ENCODE peak calls at places on chromosomes 4 and X, in six cellular contexts. C is IMR-90, L is HepG2, Q is OCI-LY7, V is astrocyte, T is fibroblast of lung. Y is an unnamed sample. For H3K36me3 and H4K20me1, the result is how much of the 10 kb centered on the place peaks cover.

GRCh38 chr4:37758226-37758625 is 68.3 kb upstream of the PGM2 start:
- DNase-seq in C (peak), L (peak), Q (peak), V (peak), T (peak), Y (peak)

GRCh38 chrX:18424482-18425198 is 768 bp upstream of the CDKL5 start:
- DNase-seq in C (peak), L (no peak), Q (peak), V (peak), T (peak), Y (peak)

GRCh38 chrX:86014421-86014820 is 32.9 kb downstream of the CHM start:
- DNase-seq in C (no peak), L (no peak), Q (no peak), V (no peak), T (no peak), Y (no peak)

GRCh38 chr4:123361195-123361861 is 35.3 kb upstream of the SPRY1 start:
- DNase-seq in C (peak), L (no peak), Q (no peak), V (peak), T (peak), Y (peak)

GRCh38 chrX:118976599-118977340 is 2.4 kb downstream of the LONRF3 start:
- DNase-seq in C (no peak), L (no peak), Q (peak), V (no peak), T (no peak), Y (no peak)

GRCh38 chr4:15400911-15401671 is 26.7 kb upstream of the C1QTNF7 start:
- DNase-seq in C (peak), L (no peak), Q (no peak), V (peak), T (peak), Y (peak)

GRCh38 chr4:21517460-21517859 is 431.1 kb downstream of the KCNIP4 start:
- DNase-seq in C (no peak), L (no peak), Q (no peak), V (no peak), T (no peak), Y (no peak)

GRCh38 chr4:25767877-25768475 is 94.8 kb downstream of the SEL1L3 start:
- DNase-seq in C (peak), L (peak), Q (peak), V (peak), T (peak), Y (peak)

GRCh38 chrX:21975827-21976226 is 35.3 kb downstream of the SMS start:
- DNase-seq in C (peak), L (no peak), Q (no peak), V (peak), T (peak), Y (peak)

GRCh38 chr4:94508841-94509240 is 57.1 kb downstream of the PDLIM5 start:
- DNase-seq in C (no peak), L (no peak), Q (no peak), V (no peak), T (no peak), Y (no peak)

GRCh38 chr4:146582864-146583263 is 55.8 kb upstream of the POU4F2 start:
- DNase-seq in C (no peak), L (no peak), Q (no peak), V (no peak), T (no peak), Y (no peak)

GRCh38 chr4:126558596-126558995 is 1074.2 kb upstream of the INTU start:
- DNase-seq in C (no peak), L (no peak), Q (no peak), V (no peak), T (no peak), Y (no peak)

GRCh38 chr4:148850257-148850995 is 408.2 kb upstream of the NR3C2 start:
- DNase-seq in C (no peak), L (peak), Q (no peak), V (no peak), T (no peak), Y (no peak)

GRCh38 chr4:124514588-124514987 is 197.9 kb downstream of the ANKRD50 start:
- DNase-seq in C (no peak), L (no peak), Q (no peak), V (no peak), T (no peak), Y (no peak)

GRCh38 chr4:110216079-110216478 is 17.7 kb upstream of the ELOVL6 start:
- DNase-seq in C (peak), L (no peak), Q (no peak), V (no peak), T (peak), Y (no peak)

GRCh38 chrX:129706395-129707072 is 32.2 kb upstream of the XPNPEP2 start:
- DNase-seq in C (no peak), L (no peak), Q (no peak), V (no peak), T (no peak), Y (peak)

GRCh38 chrX:12978205-12979010 is 3.5 kb downstream of the TMSB4X start:
- DNase-seq in C (peak), L (no peak), Q (peak), V (peak), T (peak), Y (peak)

GRCh38 chr4:145956288-145956890 is 17.8 kb upstream of the ZNF827 start:
- DNase-seq in C (peak), L (peak), Q (peak), V (no peak), T (peak), Y (peak)

GRCh38 chr4:165439981-165440380 is 61.2 kb downstream of the CPE start:
- DNase-seq in C (no peak), L (no peak), Q (no peak), V (no peak), T (no peak), Y (no peak)

GRCh38 chr4:88335092-88335665 is 43.5 kb upstream of the HERC6 start:
- DNase-seq in C (peak), L (peak), Q (no peak), V (no peak), T (peak), Y (no peak)

GRCh38 chr4:166335256-166335938 is 462.4 kb downstream of the TLL1 start:
- DNase-seq in C (no peak), L (no peak), Q (no peak), V (no peak), T (no peak), Y (no peak)

GRCh38 chrX:41153453-41153852 is 68.2 kb downstream of the USP9X start:
- DNase-seq in C (peak), L (no peak), Q (no peak), V (no peak), T (no peak), Y (peak)

GRCh38 chrX:13165747-13166146 is 121.3 kb upstream of the FAM9C start:
- DNase-seq in C (no peak), L (no peak), Q (no peak), V (no peak), T (no peak), Y (no peak)

GRCh38 chr4:169106696-169107229 is 96.7 kb upstream of the CBR4 start:
- DNase-seq in C (no peak), L (no peak), Q (no peak), V (no peak), T (no peak), Y (no peak)

GRCh38 chrX:30863969-30864368 is 25.1 kb downstream of the TAB3 start:
- DNase-seq in C (peak), L (no peak), Q (no peak), V (no peak), T (no peak), Y (no peak)

GRCh38 chr4:185761352-185762235 is 50.4 kb downstream of the SORBS2 start:
- DNase-seq in C (no peak), L (no peak), Q (no peak), V (no peak), T (no peak), Y (no peak)

GRCh38 chr4:82561745-82562552 is at the start of gene TMEM150C:
- DNase-seq in C (no peak), L (no peak), Q (no peak), V (peak), T (peak), Y (no peak)

GRCh38 chr4:174522183-174523002 is at the start of gene HPGD:
- DNase-seq in C (no peak), L (no peak), Q (peak), V (no peak), T (peak), Y (peak)

GRCh38 chrX:39162322-39162721 is 361.1 kb downstream of the MID1IP1 start:
- DNase-seq in C (no peak), L (no peak), Q (no peak), V (no peak), T (no peak), Y (no peak)

GRCh38 chrX:6383911-6384310 is 151.0 kb downstream of the VCX3A start:
- DNase-seq in C (no peak), L (no peak), Q (no peak), V (no peak), T (no peak), Y (no peak)

GRCh38 chrX:38664285-38664684 is 102.9 kb downstream of the TSPAN7 start:
- DNase-seq in C (peak), L (peak), Q (peak), V (peak), T (peak), Y (peak)

GRCh38 chr4:6900181-6900812 is 9.3 kb upstream of the TBC1D14 start:
- DNase-seq in C (no peak), L (no peak), Q (no peak), V (no peak), T (no peak), Y (no peak)

GRCh38 chrX:104134583-104135261 is 22.1 kb downstream of the SLC25A53 start:
- DNase-seq in C (no peak), L (no peak), Q (no peak), V (no peak), T (no peak), Y (no peak)

GRCh38 chrX:13750204-13750603 is 15.7 kb downstream of the OFD1 start:
- DNase-seq in C (peak), L (peak), Q (peak), V (peak), T (peak), Y (peak)

GRCh38 chr4:2941138-2942036 is 21.8 kb downstream of the NOP14 start:
- DNase-seq in C (no peak), L (no peak), Q (no peak), V (no peak), T (no peak), Y (no peak)

GRCh38 chr4:2937986-2938385 is 25.2 kb downstream of the NOP14 start:
- DNase-seq in C (no peak), L (no peak), Q (no peak), V (no peak), T (no peak), Y (no peak)

GRCh38 chr4:2938906-2939305 is 24.3 kb downstream of the NOP14 start:
- DNase-seq in C (no peak), L (no peak), Q (no peak), V (no peak), T (no peak), Y (no peak)

GRCh38 chr4:2940267-2941137 is 22.7 kb downstream of the NOP14 start:
- DNase-seq in C (no peak), L (no peak), Q (no peak), V (no peak), T (no peak), Y (no peak)

GRCh38 chr4:2939383-2940243 is 23.6 kb downstream of the NOP14 start:
- DNase-seq in C (no peak), L (no peak), Q (no peak), V (no peak), T (no peak), Y (no peak)
- H3K36me3 ChIP-seq in C (half or more), L (half or more), Q (half or more), V (under half), T (half or more), Y (under half)

GRCh38 chrX:154348114-154348531 is 26.3 kb downstream of the FLNA start:
- DNase-seq in C (no peak), L (no peak), Q (no peak), V (no peak), T (no peak), Y (no peak)

GRCh38 chrX:154349979-154350378 is 24.5 kb downstream of the FLNA start:
- DNase-seq in C (no peak), L (no peak), Q (no peak), V (no peak), T (no peak), Y (no peak)

GRCh38 chrX:154350429-154351182 is 23.8 kb downstream of the FLNA start:
- DNase-seq in C (no peak), L (no peak), Q (no peak), V (no peak), T (no peak), Y (no peak)

GRCh38 chrX:154348646-154349358 is 25.6 kb downstream of the FLNA start:
- DNase-seq in C (no peak), L (no peak), Q (no peak), V (no peak), T (no peak), Y (no peak)

GRCh38 chrX:154349359-154349935 is 25.0 kb downstream of the FLNA start:
- DNase-seq in C (no peak), L (no peak), Q (no peak), V (no peak), T (no peak), Y (no peak)
- H4K20me1 ChIP-seq in C (half or more), L (under half), Q (under half), V (half or more), T (under half), Y (under half)

GRCh38 chrX:63471004-63471403 is 119.9 kb upstream of the SPIN4 start:
- DNase-seq in C (no peak), L (no peak), Q (no peak), V (no peak), T (no peak), Y (no peak)
- H3K36me3 ChIP-seq in C (under half), L (under half), Q (under half), V (under half), T (under half), Y (under half)

DNA sequence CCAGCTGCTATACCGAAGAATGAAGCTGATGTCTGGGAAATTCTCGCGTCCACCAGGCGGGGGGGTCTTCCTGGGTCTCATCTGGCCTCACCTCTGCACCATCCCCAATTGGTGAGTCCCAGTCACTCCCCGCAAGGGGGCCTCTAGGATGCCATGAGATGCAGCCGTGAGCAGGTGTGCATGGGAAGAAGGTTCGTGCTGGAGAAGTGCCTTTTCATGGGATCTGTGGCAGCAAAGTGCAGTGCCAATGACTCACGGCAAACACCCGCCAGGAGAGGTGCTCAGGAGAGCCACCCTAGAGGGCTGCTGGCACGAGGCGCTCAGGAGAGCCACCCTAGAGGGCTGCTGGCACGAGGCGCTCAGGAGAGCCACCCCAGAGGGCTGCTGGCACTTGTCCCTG is 55.1 kb downstream of the CPZ start:
- DNase-seq in C (no peak), L (no peak), Q (no peak), V (no peak), T (no peak), Y (no peak)
- H4K20me1 ChIP-seq in C (under half), L (under half), Q (under half), V (under half), T (under half), Y (under half)

GRCh38 chr4:121823505-121824170 is at the start of gene CCNA2:
- DNase-seq in C (peak), L (peak), Q (peak), V (peak), T (peak), Y (peak)
- H3K36me3 ChIP-seq in C (under half), L (under half), Q (half or more), V (under half), T (under half), Y (under half)

Y was measured in mammary epithelial cell.